ENCODE peak calls at places on chromosomes 4 and X, in five cellular contexts. N is suprapubic skin; G is pons; E is stimulated activated CD4-positive, alpha-beta T cell treated with anti-CD3 and anti-CD28 coated beads, Interleukin-12 subunit alpha, Interleukin-12 subunit beta, amount 100 ng/mL, for 48 hours; Z is stimulated activated CD8-positive, alpha-beta memory T cell treated with anti-CD3 and anti-CD28 coated beads, Interleukin-4, amount 100 ng/mL, for 48 hours. V is an unnamed sample.

GRCh38 chrX:110086916-110087484 is 84.1 kb downstream of the TMEM164 start:
- DNase-seq in Z (no peak), E (no peak), G (no peak), N (no peak), V (no peak)

GRCh38 chr4:144778364-144778763 is 132.4 kb downstream of the HHIP start:
- DNase-seq in G (no peak), N (no peak), E (no peak), Z (no peak), V (no peak)

GRCh38 chr4:169208516-169208915 is 62.2 kb downstream of the SH3RF1 start:
- DNase-seq in N (no peak), Z (no peak), G (no peak), E (no peak), V (no peak)

GRCh38 chr4:141329174-141329569 is 108.5 kb downstream of the ZNF330 start:
- DNase-seq in E (no peak), Z (no peak), N (no peak), G (peak; percentile 51), V (no peak)

GRCh38 chr4:15651682-15652081 is 3.5 kb downstream of the FBXL5 start:
- DNase-seq in N (no peak), Z (no peak), E (no peak), G (no peak), V (no peak)

GRCh38 chr4:10421344-10422055 is 35.7 kb downstream of the ZNF518B start:
- DNase-seq in N (no peak), E (no peak), Z (no peak), G (no peak), V (no peak)

GRCh38 chr4:183124228-183124627 is 25.2 kb downstream of the WWC2 start:
- DNase-seq in N (no peak), Z (no peak), G (no peak), E (no peak), V (no peak)

GRCh38 chr4:37976991-37977470 is 16.8 kb downstream of the PTTG2 start:
- DNase-seq in N (peak; percentile 84), E (peak; percentile 55), G (peak; percentile 31), Z (peak; percentile 81), V (peak; percentile 62)

GRCh38 chrX:133781174-133781573 is 204.2 kb downstream of the GPC3 start:
- DNase-seq in Z (no peak), E (no peak), N (no peak), G (no peak), V (no peak)

GRCh38 chr4:146981651-146982050 is 36.0 kb upstream of the TTC29 start:
- DNase-seq in N (no peak), Z (no peak), E (no peak), G (no peak), V (no peak)

GRCh38 chr4:8267077-8267476 is 2.5 kb upstream of the HTRA3 start:
- DNase-seq in E (peak; percentile 12), G (no peak), Z (peak; percentile 61), N (no peak), V (no peak)

GRCh38 chrX:132231587-132231986 is 12.3 kb upstream of the RAP2C start:
- DNase-seq in N (no peak), G (no peak), E (no peak), Z (no peak), V (no peak)

GRCh38 chrX:95145848-95146540 is 1472.0 kb downstream of the FAM133A start:
- DNase-seq in N (no peak), E (no peak), Z (no peak), G (no peak), V (no peak)

GRCh38 chr4:5956285-5957021 is 61.8 kb downstream of the C4orf50 start:
- DNase-seq in E (no peak), G (peak; percentile 5), N (no peak), Z (no peak), V (no peak)

V was measured in globus pallidus.